ENCODE peak calls at places on chromosomes 1 and 21, in nine cellular contexts. X is left ventricle myocardium superior, O is astrocyte of the spinal cord, K is kidney tubule cell, R is right lobe of liver, T is D341Med, Y is HT-29, E is kidney epithelial cell, U is renal cortical epithelial cell. N is an unnamed sample.

GRCh38 chr1:205048382-205048781 is 5.4 kb downstream of the CNTN2 start:
- DNase-seq in T (no peak), U (no peak), X (no peak), O (no peak), Y (no peak), K (no peak), E (no peak), R (peak; percentile 73), N (no peak)

GRCh38 chr1:246687002-246687401 is 37.2 kb upstream of the SCCPDH start:
- DNase-seq in O (no peak), Y (no peak), K (no peak), R (no peak), X (no peak), E (no peak), U (no peak), T (no peak), N (peak; percentile 26)

GRCh38 chr21:17925900-17926299 is 106.7 kb upstream of the C21orf91 start:
- DNase-seq in K (peak; percentile 37), R (no peak), U (peak; percentile 26), O (peak; percentile 51), T (no peak), Y (peak; percentile 1), E (no peak), X (no peak), N (peak; percentile 14)

GRCh38 chr1:240033406-240033805 is 58.3 kb upstream of the FMN2 start:
- DNase-seq in X (no peak), K (no peak), Y (no peak), U (no peak), R (no peak), E (no peak), T (no peak), O (no peak), N (no peak)

GRCh38 chr1:93907718-93908117 is 1.5 kb downstream of the GCLM start:
- DNase-seq in O (peak; percentile 66), Y (peak; percentile 20), U (peak; percentile 67), E (no peak), K (peak; percentile 59), T (no peak), R (peak; percentile 72), X (peak; percentile 47), N (no peak)

GRCh38 chr1:227941509-227942020 is 6.2 kb downstream of the WNT9A start:
- DNase-seq in U (no peak), T (peak; percentile 33), Y (no peak), E (no peak), X (peak; percentile 37), K (no peak), O (no peak), R (no peak), N (no peak)

GRCh38 chr1:204623365-204623893 is 62.1 kb downstream of the LRRN2 start:
- DNase-seq in E (peak; percentile 28), Y (peak; percentile 65), U (peak; percentile 88), O (peak; percentile 4), R (no peak), K (peak; percentile 87), X (no peak), T (peak; percentile 73), N (no peak)

GRCh38 chr1:161399257-161399998 is 31.8 kb upstream of the CFAP126 start:
- DNase-seq in T (peak; percentile 88), K (peak; percentile 95), R (peak; percentile 94), O (peak; percentile 93), U (peak; percentile 82), X (peak; percentile 92), E (no peak), Y (peak; percentile 96), N (peak; percentile 95)

GRCh38 chr1:107140703-107141490 is at the start of gene NTNG1:
- DNase-seq in T (peak; percentile 71), O (peak; percentile 28), R (no peak), X (peak; percentile 23), E (no peak), Y (no peak), U (peak; percentile 33), K (peak; percentile 82), N (no peak)

GRCh38 chr1:8653878-8654277 is 163.6 kb downstream of the RERE start:
- DNase-seq in E (no peak), X (no peak), U (peak; percentile 54), K (peak; percentile 32), O (no peak), Y (no peak), T (no peak), R (no peak), N (peak; percentile 37)

GRCh38 chr1:2050793-2051682 is 827 bp downstream of the PRKCZ start:
- DNase-seq in R (no peak), K (peak; percentile 5), Y (no peak), U (no peak), T (no peak), X (no peak), E (no peak), O (no peak), N (no peak)

GRCh38 chr1:169240449-169241242 is 127.0 kb downstream of the NME7 start:
- DNase-seq in T (no peak), R (no peak), U (no peak), X (no peak), Y (peak; percentile 2), O (no peak), E (no peak), K (no peak), N (no peak)

GRCh38 chr1:55070291-55070690 is 30.9 kb downstream of the PCSK9 start:
- DNase-seq in Y (no peak), R (peak; percentile 49), T (peak; percentile 64), U (no peak), X (no peak), O (no peak), E (no peak), K (no peak), N (no peak)

GRCh38 chr1:6805004-6805416 is 19.8 kb downstream of the CAMTA1 start:
- DNase-seq in U (no peak), Y (no peak), R (no peak), X (no peak), K (peak; percentile 31), E (no peak), T (no peak), O (no peak), N (no peak)

GRCh38 chr1:52636701-52637695 is 4.0 kb downstream of the SHISAL2A start:
- DNase-seq in O (no peak), Y (no peak), T (no peak), R (no peak), K (peak; percentile 47), E (no peak), X (no peak), U (peak; percentile 18), N (no peak)

N was measured in HAP-1.